ENCODE peak calls at places on chromosome 21, in ten cellular contexts. One of them, this sample, is unnamed.

GRCh38 chr21:28687571-28687970 is 305.1 kb downstream of the LTN1 start:
- DNase-seq in occipital lobe: no peak
- DNase-seq in activated naive CD8-positive, alpha-beta T cell treated with anti-CD3 and anti-CD28 coated beads, Interleukin-2, amount 50 U/mL, for 24 hours: no peak
- DNase-seq in Panc1: no peak
- DNase-seq in LoVo: peak
- DNase-seq in left colon: no peak
- DNase-seq in cardiac septum: no peak
- DNase-seq in putamen: no peak
- DNase-seq in stimulated activated CD8-positive, alpha-beta memory T cell treated with anti-CD3 and anti-CD28 coated beads, Interleukin-15, amount 100 ng/mL, for 24 hours: no peak
- DNase-seq in substantia nigra: no peak
- DNase-seq in this sample: no peak

GRCh38 chr21:21722736-21723135 is 724.5 kb downstream of the NCAM2 start:
- DNase-seq in Panc1: no peak
- DNase-seq in left colon: no peak
- DNase-seq in activated naive CD8-positive, alpha-beta T cell treated with anti-CD3 and anti-CD28 coated beads, Interleukin-2, amount 50 U/mL, for 24 hours: no peak
- DNase-seq in LoVo: no peak
- DNase-seq in occipital lobe: no peak
- DNase-seq in cardiac septum: no peak
- DNase-seq in substantia nigra: no peak
- DNase-seq in putamen: no peak
- DNase-seq in stimulated activated CD8-positive, alpha-beta memory T cell treated with anti-CD3 and anti-CD28 coated beads, Interleukin-15, amount 100 ng/mL, for 24 hours: no peak
- DNase-seq in this sample: no peak

GRCh38 chr21:39079617-39080016 is 103.6 kb downstream of the PSMG1 start:
- DNase-seq in stimulated activated CD8-positive, alpha-beta memory T cell treated with anti-CD3 and anti-CD28 coated beads, Interleukin-15, amount 100 ng/mL, for 24 hours: no peak
- DNase-seq in substantia nigra: peak
- DNase-seq in activated naive CD8-positive, alpha-beta T cell treated with anti-CD3 and anti-CD28 coated beads, Interleukin-2, amount 50 U/mL, for 24 hours: no peak
- DNase-seq in Panc1: no peak
- DNase-seq in LoVo: no peak
- DNase-seq in putamen: peak
- DNase-seq in left colon: peak
- DNase-seq in occipital lobe: peak
- DNase-seq in cardiac septum: peak
- DNase-seq in this sample: no peak

GRCh38 chr21:17780539-17780938 is 38.6 kb downstream of the C21orf91 start:
- DNase-seq in LoVo: no peak
- DNase-seq in left colon: no peak
- DNase-seq in Panc1: no peak
- DNase-seq in cardiac septum: no peak
- DNase-seq in occipital lobe: no peak
- DNase-seq in activated naive CD8-positive, alpha-beta T cell treated with anti-CD3 and anti-CD28 coated beads, Interleukin-2, amount 50 U/mL, for 24 hours: no peak
- DNase-seq in stimulated activated CD8-positive, alpha-beta memory T cell treated with anti-CD3 and anti-CD28 coated beads, Interleukin-15, amount 100 ng/mL, for 24 hours: no peak
- DNase-seq in substantia nigra: no peak
- DNase-seq in putamen: no peak
- DNase-seq in this sample: no peak

GRCh38 chr21:42845296-42845965 is 33.9 kb downstream of the WDR4 start:
- DNase-seq in stimulated activated CD8-positive, alpha-beta memory T cell treated with anti-CD3 and anti-CD28 coated beads, Interleukin-15, amount 100 ng/mL, for 24 hours: no peak
- DNase-seq in Panc1: no peak
- DNase-seq in left colon: no peak
- DNase-seq in putamen: peak
- DNase-seq in activated naive CD8-positive, alpha-beta T cell treated with anti-CD3 and anti-CD28 coated beads, Interleukin-2, amount 50 U/mL, for 24 hours: no peak
- DNase-seq in LoVo: no peak
- DNase-seq in cardiac septum: peak
- DNase-seq in occipital lobe: no peak
- DNase-seq in substantia nigra: peak
- DNase-seq in this sample: peak

GRCh38 chr21:26843912-26844257 is 1.3 kb downstream of the ADAMTS1 start:
- DNase-seq in occipital lobe: no peak
- DNase-seq in putamen: no peak
- DNase-seq in LoVo: no peak
- DNase-seq in activated naive CD8-positive, alpha-beta T cell treated with anti-CD3 and anti-CD28 coated beads, Interleukin-2, amount 50 U/mL, for 24 hours: no peak
- DNase-seq in left colon: no peak
- DNase-seq in substantia nigra: no peak
- DNase-seq in Panc1: no peak
- DNase-seq in stimulated activated CD8-positive, alpha-beta memory T cell treated with anti-CD3 and anti-CD28 coated beads, Interleukin-15, amount 100 ng/mL, for 24 hours: no peak
- DNase-seq in cardiac septum: no peak
- DNase-seq in this sample: no peak

GRCh38 chr21:34971656-34972055 is 77.4 kb downstream of the RUNX1 start:
- DNase-seq in occipital lobe: no peak
- DNase-seq in left colon: no peak
- DNase-seq in stimulated activated CD8-positive, alpha-beta memory T cell treated with anti-CD3 and anti-CD28 coated beads, Interleukin-15, amount 100 ng/mL, for 24 hours: no peak
- DNase-seq in Panc1: no peak
- DNase-seq in activated naive CD8-positive, alpha-beta T cell treated with anti-CD3 and anti-CD28 coated beads, Interleukin-2, amount 50 U/mL, for 24 hours: no peak
- DNase-seq in LoVo: no peak
- DNase-seq in putamen: no peak
- DNase-seq in substantia nigra: no peak
- DNase-seq in cardiac septum: no peak
- DNase-seq in this sample: no peak

GRCh38 chr21:46097826-46098286 is at the start of gene COL6A2:
- DNase-seq in activated naive CD8-positive, alpha-beta T cell treated with anti-CD3 and anti-CD28 coated beads, Interleukin-2, amount 50 U/mL, for 24 hours: peak
- DNase-seq in Panc1: no peak
- DNase-seq in substantia nigra: no peak
- DNase-seq in left colon: peak
- DNase-seq in LoVo: no peak
- DNase-seq in stimulated activated CD8-positive, alpha-beta memory T cell treated with anti-CD3 and anti-CD28 coated beads, Interleukin-15, amount 100 ng/mL, for 24 hours: no peak
- DNase-seq in occipital lobe: no peak
- DNase-seq in cardiac septum: peak
- DNase-seq in putamen: no peak
- DNase-seq in this sample: peak

GRCh38 chr21:41684381-41685245 is 82.2 kb downstream of the RIPK4 start:
- DNase-seq in Panc1: peak
- DNase-seq in substantia nigra: no peak
- DNase-seq in stimulated activated CD8-positive, alpha-beta memory T cell treated with anti-CD3 and anti-CD28 coated beads, Interleukin-15, amount 100 ng/mL, for 24 hours: no peak
- DNase-seq in occipital lobe: no peak
- DNase-seq in left colon: peak
- DNase-seq in LoVo: peak
- DNase-seq in cardiac septum: no peak
- DNase-seq in putamen: no peak
- DNase-seq in activated naive CD8-positive, alpha-beta T cell treated with anti-CD3 and anti-CD28 coated beads, Interleukin-2, amount 50 U/mL, for 24 hours: no peak
- DNase-seq in this sample: no peak

GRCh38 chr21:42858957-42859890 is 20.1 kb downstream of the WDR4 start:
- DNase-seq in occipital lobe: no peak
- DNase-seq in activated naive CD8-positive, alpha-beta T cell treated with anti-CD3 and anti-CD28 coated beads, Interleukin-2, amount 50 U/mL, for 24 hours: no peak
- DNase-seq in LoVo: no peak
- DNase-seq in cardiac septum: no peak
- DNase-seq in stimulated activated CD8-positive, alpha-beta memory T cell treated with anti-CD3 and anti-CD28 coated beads, Interleukin-15, amount 100 ng/mL, for 24 hours: no peak
- DNase-seq in substantia nigra: no peak
- DNase-seq in Panc1: no peak
- DNase-seq in left colon: no peak
- DNase-seq in putamen: no peak
- DNase-seq in this sample: no peak

GRCh38 chr21:45010096-45010495 is 64.3 kb upstream of the ADARB1 start:
- DNase-seq in stimulated activated CD8-positive, alpha-beta memory T cell treated with anti-CD3 and anti-CD28 coated beads, Interleukin-15, amount 100 ng/mL, for 24 hours: no peak
- DNase-seq in Panc1: no peak
- DNase-seq in cardiac septum: no peak
- DNase-seq in occipital lobe: no peak
- DNase-seq in left colon: no peak
- DNase-seq in activated naive CD8-positive, alpha-beta T cell treated with anti-CD3 and anti-CD28 coated beads, Interleukin-2, amount 50 U/mL, for 24 hours: no peak
- DNase-seq in substantia nigra: no peak
- DNase-seq in putamen: no peak
- DNase-seq in LoVo: no peak
- DNase-seq in this sample: no peak

GRCh38 chr21:42301371-42302291 is 13.6 kb downstream of the TFF3 start:
- DNase-seq in occipital lobe: no peak
- DNase-seq in LoVo: no peak
- DNase-seq in cardiac septum: no peak
- DNase-seq in putamen: no peak
- DNase-seq in Panc1: no peak
- DNase-seq in stimulated activated CD8-positive, alpha-beta memory T cell treated with anti-CD3 and anti-CD28 coated beads, Interleukin-15, amount 100 ng/mL, for 24 hours: no peak
- DNase-seq in activated naive CD8-positive, alpha-beta T cell treated with anti-CD3 and anti-CD28 coated beads, Interleukin-2, amount 50 U/mL, for 24 hours: no peak
- DNase-seq in left colon: no peak
- DNase-seq in substantia nigra: no peak
- DNase-seq in this sample: no peak

GRCh38 chr21:22575165-22575584 is 1577.0 kb downstream of the NCAM2 start:
- DNase-seq in substantia nigra: no peak
- DNase-seq in activated naive CD8-positive, alpha-beta T cell treated with anti-CD3 and anti-CD28 coated beads, Interleukin-2, amount 50 U/mL, for 24 hours: no peak
- DNase-seq in occipital lobe: no peak
- DNase-seq in Panc1: no peak
- DNase-seq in stimulated activated CD8-positive, alpha-beta memory T cell treated with anti-CD3 and anti-CD28 coated beads, Interleukin-15, amount 100 ng/mL, for 24 hours: no peak
- DNase-seq in left colon: no peak
- DNase-seq in putamen: no peak
- DNase-seq in LoVo: no peak
- DNase-seq in cardiac septum: no peak
- DNase-seq in this sample: no peak

GRCh38 chr21:46604975-46605758 is at the start of gene S100B:
- DNase-seq in activated naive CD8-positive, alpha-beta T cell treated with anti-CD3 and anti-CD28 coated beads, Interleukin-2, amount 50 U/mL, for 24 hours: no peak
- DNase-seq in Panc1: no peak
- DNase-seq in occipital lobe: peak
- DNase-seq in LoVo: no peak
- DNase-seq in left colon: no peak
- DNase-seq in stimulated activated CD8-positive, alpha-beta memory T cell treated with anti-CD3 and anti-CD28 coated beads, Interleukin-15, amount 100 ng/mL, for 24 hours: no peak
- DNase-seq in cardiac septum: no peak
- DNase-seq in putamen: peak
- DNase-seq in substantia nigra: peak
- DNase-seq in this sample: no peak

GRCh38 chr21:44329971-44330681 is 9.1 kb downstream of the CFAP410 start:
- DNase-seq in activated naive CD8-positive, alpha-beta T cell treated with anti-CD3 and anti-CD28 coated beads, Interleukin-2, amount 50 U/mL, for 24 hours: no peak
- DNase-seq in substantia nigra: no peak
- DNase-seq in cardiac septum: no peak
- DNase-seq in stimulated activated CD8-positive, alpha-beta memory T cell treated with anti-CD3 and anti-CD28 coated beads, Interleukin-15, amount 100 ng/mL, for 24 hours: no peak
- DNase-seq in Panc1: no peak
- DNase-seq in putamen: no peak
- DNase-seq in left colon: no peak
- DNase-seq in occipital lobe: no peak
- DNase-seq in LoVo: no peak
- DNase-seq in this sample: no peak

GRCh38 chr21:32320726-32321125 is 22.1 kb downstream of the MRAP start:
- DNase-seq in substantia nigra: no peak
- DNase-seq in activated naive CD8-positive, alpha-beta T cell treated with anti-CD3 and anti-CD28 coated beads, Interleukin-2, amount 50 U/mL, for 24 hours: no peak
- DNase-seq in Panc1: no peak
- DNase-seq in putamen: no peak
- DNase-seq in LoVo: no peak
- DNase-seq in cardiac septum: no peak
- DNase-seq in left colon: no peak
- DNase-seq in occipital lobe: no peak
- DNase-seq in stimulated activated CD8-positive, alpha-beta memory T cell treated with anti-CD3 and anti-CD28 coated beads, Interleukin-15, amount 100 ng/mL, for 24 hours: no peak
- DNase-seq in this sample: peak

GRCh38 chr21:45416619-45417018 is 11.7 kb downstream of the COL18A1 start:
- DNase-seq in putamen: no peak
- DNase-seq in occipital lobe: no peak
- DNase-seq in activated naive CD8-positive, alpha-beta T cell treated with anti-CD3 and anti-CD28 coated beads, Interleukin-2, amount 50 U/mL, for 24 hours: no peak
- DNase-seq in left colon: no peak
- DNase-seq in cardiac septum: no peak
- DNase-seq in LoVo: no peak
- DNase-seq in stimulated activated CD8-positive, alpha-beta memory T cell treated with anti-CD3 and anti-CD28 coated beads, Interleukin-15, amount 100 ng/mL, for 24 hours: no peak
- DNase-seq in substantia nigra: no peak
- DNase-seq in Panc1: no peak
- DNase-seq in this sample: no peak

GRCh38 chr21:45811136-45811535 is 167.6 kb downstream of the PCBP3 start:
- DNase-seq in putamen: no peak
- DNase-seq in LoVo: no peak
- DNase-seq in left colon: no peak
- DNase-seq in substantia nigra: no peak
- DNase-seq in stimulated activated CD8-positive, alpha-beta memory T cell treated with anti-CD3 and anti-CD28 coated beads, Interleukin-15, amount 100 ng/mL, for 24 hours: no peak
- DNase-seq in cardiac septum: no peak
- DNase-seq in Panc1: no peak
- DNase-seq in occipital lobe: no peak
- DNase-seq in activated naive CD8-positive, alpha-beta T cell treated with anti-CD3 and anti-CD28 coated beads, Interleukin-2, amount 50 U/mL, for 24 hours: no peak
- DNase-seq in this sample: peak

GRCh38 chr21:16713331-16714114 is 799.3 kb upstream of the CXADR start:
- DNase-seq in occipital lobe: no peak
- DNase-seq in stimulated activated CD8-positive, alpha-beta memory T cell treated with anti-CD3 and anti-CD28 coated beads, Interleukin-15, amount 100 ng/mL, for 24 hours: no peak
- DNase-seq in LoVo: no peak
- DNase-seq in cardiac septum: no peak
- DNase-seq in left colon: no peak
- DNase-seq in substantia nigra: no peak
- DNase-seq in putamen: no peak
- DNase-seq in Panc1: no peak
- DNase-seq in activated naive CD8-positive, alpha-beta T cell treated with anti-CD3 and anti-CD28 coated beads, Interleukin-2, amount 50 U/mL, for 24 hours: no peak
- DNase-seq in this sample: no peak

GRCh38 chr21:34274001-34274400 is 89.8 kb upstream of the KCNE2 start:
- DNase-seq in putamen: no peak
- DNase-seq in activated naive CD8-positive, alpha-beta T cell treated with anti-CD3 and anti-CD28 coated beads, Interleukin-2, amount 50 U/mL, for 24 hours: no peak
- DNase-seq in cardiac septum: no peak
- DNase-seq in stimulated activated CD8-positive, alpha-beta memory T cell treated with anti-CD3 and anti-CD28 coated beads, Interleukin-15, amount 100 ng/mL, for 24 hours: no peak
- DNase-seq in LoVo: no peak
- DNase-seq in Panc1: no peak
- DNase-seq in substantia nigra: no peak
- DNase-seq in left colon: no peak
- DNase-seq in occipital lobe: no peak
- DNase-seq in this sample: no peak

GRCh38 chr21:45187646-45188045 is 100.0 kb downstream of the POFUT2 start:
- DNase-seq in stimulated activated CD8-positive, alpha-beta memory T cell treated with anti-CD3 and anti-CD28 coated beads, Interleukin-15, amount 100 ng/mL, for 24 hours: no peak
- DNase-seq in Panc1: no peak
- DNase-seq in occipital lobe: no peak
- DNase-seq in putamen: no peak
- DNase-seq in substantia nigra: no peak
- DNase-seq in activated naive CD8-positive, alpha-beta T cell treated with anti-CD3 and anti-CD28 coated beads, Interleukin-2, amount 50 U/mL, for 24 hours: no peak
- DNase-seq in LoVo: no peak
- DNase-seq in left colon: no peak
- DNase-seq in cardiac septum: no peak
- DNase-seq in this sample: no peak